ENCODE peak calls at places on chromosome 19, in six cellular contexts. O, E, R, N, T and W are unnamed samples. For H3K36me3, the result is how much of the 10 kb centered on the place peaks cover.

GRCh38 chr19:3565177-3565576 is 7.6 kb upstream of the HMG20B start:
- DNase-seq in N (no peak), E (no peak), O (no peak), R (no peak), T (no peak), W (no peak)

GRCh38 chr19:10068205-10068604 is 17.9 kb upstream of the SHFL start:
- DNase-seq in N (no peak), R (no peak), E (no peak), T (no peak), O (no peak), W (no peak)

GRCh38 chr19:42198676-42199439 is 18.6 kb downstream of the DEDD2 start:
- DNase-seq in N (peak), E (no peak), R (no peak), O (no peak), T (peak), W (no peak)

GRCh38 chr19:53621885-53622710 is 9.7 kb upstream of the DPRX start:
- DNase-seq in O (no peak), N (no peak), E (no peak), T (no peak), R (no peak), W (peak)

GRCh38 chr19:5106361-5106760 is 137.4 kb downstream of the KDM4B start:
- DNase-seq in R (no peak), N (no peak), O (no peak), T (no peak), E (no peak), W (no peak)

GRCh38 chr19:19151418-19151817 is 13.1 kb upstream of the TMEM161A start:
- DNase-seq in R (no peak), O (no peak), N (no peak), E (no peak), T (no peak), W (no peak)

GRCh38 chr19:49799798-49800376 is 13.2 kb downstream of the FUZ start:
- DNase-seq in T (no peak), N (peak), E (no peak), O (no peak), R (no peak), W (no peak)

GRCh38 chr19:37334179-37335071 is 36.5 kb upstream of the ZNF527 start:
- DNase-seq in N (no peak), E (peak), O (peak), T (peak), R (peak), W (peak)

GRCh38 chr19:38617764-38618589 is at the start of gene MAP4K1:
- DNase-seq in T (peak), N (peak), R (peak), O (peak), E (no peak), W (no peak)

GRCh38 chr19:45643024-45643926 is 4.1 kb upstream of the EML2 start:
- DNase-seq in O (peak), N (peak), R (peak), T (peak), E (peak), W (peak)
- H3K4me3 ChIP-seq in O (peak), N (peak), R (no peak), T (no peak), E (peak), W (peak)

GRCh38 chr19:7619671-7620441 is 9.5 kb downstream of the XAB2 start:
- DNase-seq in R (peak), N (no peak), T (no peak), E (no peak), O (no peak), W (no peak)
- H3K36me3 ChIP-seq in R (under half), N (under half), T (under half), E (under half), O (half or more), W (half or more)

GRCh38 chr19:47258434-47258833 is 2.1 kb downstream of the CCDC9 start:
- DNase-seq in O (no peak), N (no peak), E (no peak), R (no peak), T (no peak), W (no peak)
- H3K4me3 ChIP-seq in O (no peak), N (no peak), E (no peak), R (no peak), T (no peak), W (peak)

GRCh38 chr19:58355891-58356235 is 2.6 kb upstream of the A1BG start:
- DNase-seq in E (no peak), O (no peak), R (no peak), T (no peak), N (no peak), W (no peak)
- H3K36me3 ChIP-seq in E (under half), O (under half), R (under half), T (under half), N (under half), W (under half)